ENCODE peak calls at places on chromosomes 1 and 21, in six cellular contexts. F, I, P, S, O and T are unnamed samples. For H3K4me1, the result is how much of the 10 kb centered on the place peaks cover.

GRCh38 chr1:118920124-118920675 is 67.9 kb downstream of the TBX15 start:
- DNase-seq in O (no peak), P (no peak), F (no peak), I (no peak), S (no peak), T (no peak)

GRCh38 chr1:226697151-226697575 is 41.9 kb downstream of the ITPKB start:
- DNase-seq in S (no peak), P (peak), O (no peak), F (no peak), I (no peak), T (peak)

GRCh38 chr1:22831729-22832413 is 121.2 kb downstream of the EPHB2 start:
- DNase-seq in O (no peak), P (peak), I (no peak), S (no peak), F (no peak), T (no peak)

GRCh38 chr21:29295066-29295650 is 3.6 kb upstream of the BACH1 start:
- DNase-seq in I (no peak), P (no peak), S (no peak), F (no peak), O (no peak), T (no peak)

GRCh38 chr1:94265931-94266330 is 28.5 kb upstream of the ARHGAP29 start:
- DNase-seq in O (no peak), P (no peak), S (no peak), F (no peak), I (no peak), T (no peak)

GRCh38 chr1:117512728-117513321 is 93.0 kb upstream of the TENT5C start:
- DNase-seq in O (no peak), I (peak), S (peak), P (peak), F (no peak), T (peak)

GRCh38 chr1:87335175-87335992 is 6.7 kb downstream of the LMO4 start:
- DNase-seq in O (peak), S (peak), P (peak), I (peak), F (peak), T (peak)

GRCh38 chr1:100868364-100868995 is 26.2 kb downstream of the EXTL2 start:
- DNase-seq in F (no peak), O (no peak), I (peak), P (peak), S (peak), T (peak)

GRCh38 chr1:192903142-192903541 is 94.3 kb downstream of the RGS2 start:
- DNase-seq in F (no peak), I (no peak), S (no peak), O (no peak), P (peak), T (no peak)

GRCh38 chr1:21607549-21608529 is 61.3 kb downstream of the RAP1GAP start:
- DNase-seq in O (peak), P (peak), I (peak), F (peak), S (peak), T (peak)

GRCh38 chr1:202810193-202810614 is 550 bp upstream of the PCAT6 start:
- DNase-seq in F (no peak), I (no peak), O (no peak), P (no peak), S (no peak), T (no peak)

GRCh38 chr1:240498335-240498734 is 113.6 kb downstream of the GREM2 start:
- DNase-seq in F (no peak), I (no peak), P (no peak), O (no peak), S (no peak), T (no peak)

GRCh38 chr1:21491483-21492170 is 17.6 kb upstream of the ALPL start:
- DNase-seq in S (no peak), O (no peak), I (no peak), F (no peak), P (peak), T (peak)

GRCh38 chr1:1264868-1265272 is 8.8 kb downstream of the UBE2J2 start:
- DNase-seq in F (no peak), I (no peak), P (peak), S (peak), O (no peak), T (no peak)

DNA sequence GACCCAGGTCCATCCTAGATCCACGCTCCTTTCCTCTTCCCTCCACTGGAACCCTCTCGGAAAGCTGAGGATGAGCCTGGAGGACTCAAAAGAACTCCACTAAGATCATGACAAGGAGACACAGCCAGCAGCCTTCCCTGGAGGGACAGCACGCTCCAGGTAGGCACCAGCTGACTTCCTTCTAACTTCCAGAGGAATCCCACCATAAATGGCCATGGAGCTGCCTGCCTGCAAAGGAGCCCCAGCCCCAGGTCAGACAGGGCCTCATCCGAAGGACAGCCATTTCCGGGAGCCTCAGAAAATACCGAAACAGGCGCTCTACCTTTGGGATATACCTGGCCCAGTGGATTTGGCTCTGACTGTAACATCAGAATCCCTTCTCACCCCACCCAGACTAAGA is 4.1 kb downstream of the SH3BP5L start:
- DNase-seq in F (no peak), I (no peak), O (no peak), S (no peak), P (no peak), T (no peak)
- H3K4me1 ChIP-seq in F (half or more), I (half or more), O (half or more), S (under half), P (under half), T (under half)

GRCh38 chr1:168320805-168321577 is 40.3 kb downstream of the TBX19 start:
- DNase-seq in O (no peak), P (peak), S (peak), F (no peak), I (no peak), T (peak)
- H3K4me3 ChIP-seq in O (no peak), P (no peak), S (no peak), F (no peak), I (no peak), T (no peak)

GRCh38 chr1:9129391-9130041 is 614 bp upstream of the GPR157 start:
- DNase-seq in O (peak), F (peak), S (peak), I (peak), P (no peak), T (peak)

GRCh38 chr1:9128161-9128519 is 762 bp downstream of the GPR157 start:
- DNase-seq in P (no peak), S (no peak), O (peak), F (peak), I (no peak), T (peak)

GRCh38 chr1:9127395-9128160 is 1.3 kb downstream of the GPR157 start:
- DNase-seq in S (no peak), O (no peak), P (no peak), I (no peak), F (no peak), T (no peak)

GRCh38 chr1:9126511-9126910 is 2.4 kb downstream of the GPR157 start:
- DNase-seq in P (no peak), I (no peak), O (no peak), S (no peak), F (no peak), T (no peak)

DNA sequence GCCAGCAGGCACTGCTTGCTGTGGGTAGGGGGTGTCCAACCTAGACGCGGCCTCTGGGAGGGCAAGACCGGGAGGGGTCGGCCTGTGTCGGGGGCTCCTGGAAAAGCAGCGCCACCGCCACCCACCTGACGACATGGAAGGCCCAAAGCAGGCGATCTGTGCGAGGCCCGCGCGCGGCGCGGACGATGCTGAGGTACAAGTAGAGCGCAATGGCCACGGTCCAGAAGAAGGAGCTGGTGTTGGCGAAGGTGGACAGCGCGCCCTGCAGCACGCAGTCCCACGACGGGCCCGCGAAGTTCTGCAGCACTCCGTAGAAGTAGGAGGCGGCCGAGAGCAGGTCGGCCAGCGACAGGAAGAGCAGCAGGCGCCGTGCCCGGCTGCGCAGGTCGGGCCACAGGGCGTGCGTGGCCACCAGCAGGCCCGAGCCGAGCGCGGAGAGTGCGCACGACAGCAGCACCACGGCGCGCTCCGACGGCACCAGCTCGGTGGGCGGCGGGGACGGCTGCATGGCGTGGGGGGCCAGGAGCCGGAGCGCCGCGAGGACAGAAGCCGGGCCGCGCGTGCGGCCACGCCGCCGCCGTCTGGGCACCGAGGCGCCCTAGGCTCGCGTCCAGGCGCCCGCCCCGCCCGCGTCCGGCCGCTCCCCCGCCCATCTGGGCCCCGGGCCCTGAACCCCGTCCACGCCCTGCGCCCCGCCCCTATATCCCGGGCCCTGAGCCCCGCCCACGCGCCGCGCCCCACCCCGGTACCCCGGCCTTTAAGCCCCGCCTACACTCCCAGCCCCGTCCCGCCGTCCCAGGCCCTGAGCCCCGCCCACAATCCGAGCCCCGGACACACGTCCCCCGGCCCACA is at the start of gene GPR157:
- DNase-seq in O (peak), P (peak), S (peak), I (peak), F (peak), T (peak)
- H3K4me1 ChIP-seq in O (half or more), P (under half), S (under half), I (under half), F (under half), T (under half)

DNA sequence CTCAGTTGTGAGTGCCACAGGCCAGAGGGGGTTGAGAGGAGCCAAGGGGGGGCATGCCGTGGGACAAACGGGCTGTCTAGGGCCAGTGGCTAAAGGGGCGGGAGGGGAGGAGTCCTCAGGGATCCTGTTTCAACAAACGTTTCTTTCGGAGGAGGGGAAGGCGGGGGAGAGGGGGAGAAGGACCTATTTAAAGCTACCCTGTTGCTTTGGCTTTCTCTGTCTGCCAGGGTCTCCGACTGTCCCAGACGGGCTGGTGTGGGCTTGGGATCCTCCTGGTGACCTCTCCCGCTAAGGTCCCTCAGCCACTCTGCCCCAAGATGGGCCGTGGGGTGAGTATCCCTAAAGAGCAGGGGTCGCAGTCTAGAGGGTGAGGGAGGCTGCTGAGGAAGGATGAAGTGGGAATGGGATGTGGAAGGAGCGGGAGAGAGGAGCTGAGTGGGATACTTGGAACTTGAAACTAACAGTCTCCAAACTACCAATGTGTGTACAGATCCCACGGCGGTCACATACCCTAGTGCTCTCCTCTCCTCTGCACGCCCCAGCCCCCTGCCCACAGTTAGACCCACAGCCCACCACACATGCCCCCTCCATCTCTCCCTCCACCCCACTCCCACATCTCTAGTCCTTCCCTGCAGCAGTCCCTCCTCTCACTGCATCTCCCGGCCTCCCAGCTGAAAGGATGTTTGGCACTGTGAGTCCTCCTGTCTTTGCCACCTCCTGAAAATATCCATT is at the start of gene ATP1A2:
- DNase-seq in P (peak), F (peak), I (no peak), O (peak), S (no peak), T (no peak)
- H3K4me3 ChIP-seq in P (no peak), F (peak), I (no peak), O (peak), S (no peak), T (peak)

GRCh38 chr1:156667968-156668709 is 9.1 kb downstream of the NES start:
- DNase-seq in O (no peak), I (no peak), S (no peak), P (no peak), F (no peak), T (no peak)

GRCh38 chr1:156665539-156665938 is 11.7 kb downstream of the NES start:
- DNase-seq in O (no peak), P (no peak), I (no peak), S (no peak), F (no peak), T (no peak)

GRCh38 chr1:156667610-156667967 is 9.6 kb downstream of the NES start:
- DNase-seq in F (no peak), O (peak), I (no peak), P (peak), S (no peak), T (peak)

GRCh38 chr1:156668801-156669637 is 8.2 kb downstream of the NES start:
- DNase-seq in S (no peak), F (no peak), O (no peak), P (no peak), I (no peak), T (peak)

GRCh38 chr1:156666862-156667609 is 10.2 kb downstream of the NES start:
- DNase-seq in S (no peak), O (no peak), F (no peak), I (no peak), P (no peak), T (no peak)
- H3K4me1 ChIP-seq in S (half or more), O (half or more), F (half or more), I (under half), P (under half), T (half or more)

DNA sequence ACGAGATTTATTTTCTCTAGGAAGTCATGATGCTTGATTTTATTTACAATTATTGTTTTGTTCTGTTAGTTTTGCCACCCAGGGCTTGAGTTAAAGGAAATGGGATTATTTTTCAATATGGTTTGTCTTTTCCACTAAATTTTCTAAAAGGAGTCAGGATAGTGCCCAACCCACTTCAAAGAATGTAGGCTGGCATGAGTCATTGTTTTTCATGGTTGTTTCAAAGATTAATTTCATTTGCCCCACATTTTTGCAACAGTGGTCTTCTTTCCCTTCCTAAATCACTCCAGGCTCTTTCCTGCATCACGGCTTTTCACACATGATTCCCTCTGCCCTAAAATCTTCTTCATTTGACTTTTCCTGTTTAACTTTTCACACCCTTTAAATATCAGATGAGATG is 2.5 kb downstream of the SLAMF6 start:
- DNase-seq in O (no peak), F (no peak), S (no peak), P (no peak), I (no peak), T (no peak)
- H3K4me3 ChIP-seq in O (no peak), F (no peak), S (no peak), P (no peak), I (peak), T (no peak)

GRCh38 chr1:30988045-30988444 is 77.5 kb downstream of the PUM1 start:
- DNase-seq in P (no peak), I (no peak), F (no peak), O (no peak), S (no peak), T (no peak)
- H3K4me1 ChIP-seq in P (under half), I (under half), F (under half), O (half or more), S (under half), T (under half)

DNA sequence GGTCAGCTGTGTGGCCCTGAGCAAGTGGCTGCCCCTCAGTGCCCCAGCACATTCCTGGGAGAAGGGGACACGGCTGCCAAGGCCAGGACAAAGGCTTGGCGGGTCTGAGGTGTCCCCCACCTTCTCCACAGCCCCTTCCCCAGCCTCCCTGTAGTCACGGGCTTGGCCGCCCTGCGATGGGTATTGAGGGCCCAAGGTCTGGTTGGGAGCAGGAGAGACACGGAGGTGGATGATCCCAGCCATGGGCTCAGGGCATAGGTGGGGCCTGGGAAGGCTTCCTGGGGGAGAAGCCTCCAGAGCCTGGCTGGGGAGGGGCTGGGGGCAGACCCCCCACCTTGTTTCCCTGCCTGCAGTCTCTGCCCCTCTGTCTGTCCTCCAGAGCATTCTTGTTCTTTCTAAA is 27.0 kb downstream of the TTC39A start:
- DNase-seq in S (no peak), F (no peak), P (no peak), I (no peak), O (no peak), T (no peak)
- H3K4me3 ChIP-seq in S (no peak), F (no peak), P (no peak), I (no peak), O (no peak), T (no peak)

GRCh38 chr1:207463571-207463970 is 9.4 kb downstream of the CR2 start:
- DNase-seq in P (no peak), I (no peak), S (no peak), O (no peak), F (no peak), T (no peak)
- H3K4me1 ChIP-seq in P (under half), I (under half), S (under half), O (under half), F (under half), T (under half)